ENCODE peak calls at places on chromosomes 3 and 15, in eight cellular contexts. O is fibroblast of lung, P is lower lobe of right lung, X is fibroblast of pulmonary artery, Y is AG10803, W is GM12864, S is lung, J is foreskin fibroblast. B is an unnamed sample.

GRCh38 chr15:41873711-41874110 is 20.1 kb downstream of the SPTBN5 start:
- DNase-seq in O (no peak), P (no peak), X (no peak), Y (no peak), W (no peak), S (no peak), J (no peak), B (no peak)

GRCh38 chr3:158836312-158836711 is 34.5 kb downstream of the MFSD1 start:
- DNase-seq in O (no peak), P (no peak), X (no peak), Y (no peak), W (no peak), S (no peak), J (no peak), B (no peak)

GRCh38 chr3:197486861-197487260 is 68.9 kb downstream of the BDH1 start:
- DNase-seq in O (no peak), P (no peak), X (no peak), Y (no peak), W (no peak), S (no peak), J (no peak), B (no peak)

GRCh38 chr15:90889736-90890456 is 5.6 kb downstream of the FES start:
- DNase-seq in O (no peak), P (no peak), X (no peak), Y (no peak), W (no peak), S (no peak), J (no peak), B (no peak)

GRCh38 chr3:160707187-160707789 is 30.3 kb downstream of the ARL14 start:
- DNase-seq in O (peak; percentile 71), P (no peak), X (peak; percentile 74), Y (peak; percentile 56), W (no peak), S (no peak), J (peak; percentile 30), B (peak; percentile 50)

GRCh38 chr3:81723732-81724313 is 37.6 kb downstream of the GBE1 start:
- DNase-seq in O (peak; percentile 48), P (no peak), X (peak; percentile 66), Y (peak; percentile 25), W (no peak), S (no peak), J (no peak), B (peak; percentile 26)

GRCh38 chr3:151432624-151433372 is 28.1 kb downstream of the IGSF10 start:
- DNase-seq in O (no peak), P (no peak), X (no peak), Y (no peak), W (no peak), S (no peak), J (no peak), B (no peak)

GRCh38 chr3:147943265-147943945 is 534.2 kb downstream of the ZIC1 start:
- DNase-seq in O (peak; percentile 92), P (no peak), X (peak; percentile 84), Y (peak; percentile 89), W (no peak), S (no peak), J (peak; percentile 89), B (peak; percentile 85)

GRCh38 chr3:19539488-19540395 is 391.4 kb downstream of the KCNH8 start:
- DNase-seq in O (no peak), P (no peak), X (no peak), Y (no peak), W (peak; percentile 33), S (no peak), J (no peak), B (no peak)

GRCh38 chr3:19541284-19541683 is 392.7 kb downstream of the EFHB start:
- DNase-seq in O (no peak), P (no peak), X (no peak), Y (no peak), W (peak; percentile 8), S (no peak), J (no peak), B (no peak)

GRCh38 chr3:19540464-19540863 is 392.2 kb downstream of the KCNH8 start:
- DNase-seq in O (no peak), P (no peak), X (no peak), Y (no peak), W (no peak), S (no peak), J (no peak), B (no peak)

GRCh38 chr3:19547665-19548464 is 386.2 kb downstream of the EFHB start:
- DNase-seq in O (no peak), P (no peak), X (no peak), Y (no peak), W (no peak), S (no peak), J (no peak), B (no peak)

DNA sequence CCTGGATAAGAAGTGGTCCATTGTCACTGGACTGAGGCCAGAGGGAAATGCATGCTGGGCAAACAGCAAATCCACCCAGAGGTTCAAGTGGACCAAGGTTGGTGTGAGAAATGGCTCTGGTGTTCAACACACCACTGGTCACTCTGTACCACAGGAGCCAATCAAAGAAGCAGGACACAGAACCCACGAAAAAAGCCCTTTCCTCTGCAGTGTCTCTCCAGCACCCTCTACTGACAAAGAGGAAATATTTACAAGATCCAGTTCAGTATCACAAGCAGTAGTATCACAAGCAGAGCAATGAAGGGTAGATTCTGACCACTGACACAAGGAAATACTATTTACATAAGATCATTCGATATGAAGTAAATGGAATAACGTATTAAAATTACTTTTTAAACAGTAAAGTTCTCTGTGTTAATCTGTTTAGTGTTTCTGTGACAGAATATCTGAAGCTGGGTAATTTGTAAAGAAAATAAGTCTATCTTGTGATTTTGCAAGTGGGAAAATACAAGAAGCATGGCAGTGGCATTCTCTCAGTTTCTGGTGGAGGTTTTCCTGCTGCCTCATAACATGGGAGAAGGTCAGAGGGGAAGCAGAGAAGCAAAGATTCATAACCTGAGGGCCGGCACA is 390.7 kb downstream of the EFHB start:
- DNase-seq in O (no peak), P (no peak), X (peak; percentile 0), Y (no peak), W (peak; percentile 15), S (no peak), J (no peak), B (no peak)
- TF ChIP-seq CTCF in O (no peak), P (peak; percentile 46), X (peak; percentile 2), Y (no peak), W (peak; percentile 80), S (peak; percentile 3), J (no peak), B (no peak)

DNA sequence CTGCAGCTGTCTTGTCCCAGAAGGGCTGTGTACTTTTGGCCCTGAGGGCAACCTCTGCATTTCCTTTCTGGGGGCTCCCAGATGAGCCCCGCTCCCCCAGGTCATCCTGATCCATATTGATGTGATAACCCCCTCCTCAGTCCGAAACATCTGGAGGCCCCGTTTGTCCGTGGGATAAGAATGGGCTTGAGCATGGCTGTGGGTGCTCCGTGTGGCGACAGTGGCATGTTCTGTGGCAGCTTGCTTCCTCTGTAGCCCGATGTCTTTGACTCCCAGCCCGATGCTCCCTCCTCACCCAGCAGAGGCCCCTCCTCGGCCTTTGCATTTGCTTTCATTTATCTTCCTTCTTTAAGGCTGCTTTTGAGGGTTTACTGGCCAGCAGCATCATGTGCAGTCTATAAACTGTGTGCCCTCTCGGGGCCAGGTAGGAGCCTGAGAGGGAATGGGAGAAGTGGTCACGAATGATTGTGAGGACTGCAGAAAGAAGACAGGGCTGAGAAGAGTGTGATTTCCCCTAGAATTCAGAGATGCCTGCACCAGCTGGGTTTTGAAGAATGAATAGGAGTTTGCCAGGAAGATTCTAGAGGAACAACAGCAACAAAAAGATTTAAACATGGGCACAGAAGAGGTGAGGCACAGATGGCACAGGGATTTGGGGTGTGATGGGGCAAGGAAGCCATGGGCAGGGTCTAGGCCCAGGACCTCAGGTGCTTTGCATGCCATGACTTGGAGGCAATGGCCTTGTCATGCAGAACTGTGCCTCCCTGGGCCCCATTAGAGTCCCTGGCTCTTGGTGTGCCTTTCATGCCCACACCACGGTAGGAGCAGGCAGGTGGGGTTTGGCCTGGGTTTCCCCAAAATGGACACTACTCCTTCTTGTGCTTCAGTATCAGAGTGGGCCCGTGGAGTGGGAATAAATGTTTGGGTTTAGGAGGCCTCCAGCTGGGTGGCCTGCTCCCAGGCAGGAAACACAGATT is 34.2 kb downstream of the APBA2 start:
- DNase-seq in O (no peak), P (peak; percentile 22), X (no peak), Y (no peak), W (no peak), S (no peak), J (no peak), B (no peak)
- TF ChIP-seq CTCF in O (no peak), P (no peak), X (no peak), Y (no peak), W (no peak), S (no peak), J (no peak), B (no peak)

DNA sequence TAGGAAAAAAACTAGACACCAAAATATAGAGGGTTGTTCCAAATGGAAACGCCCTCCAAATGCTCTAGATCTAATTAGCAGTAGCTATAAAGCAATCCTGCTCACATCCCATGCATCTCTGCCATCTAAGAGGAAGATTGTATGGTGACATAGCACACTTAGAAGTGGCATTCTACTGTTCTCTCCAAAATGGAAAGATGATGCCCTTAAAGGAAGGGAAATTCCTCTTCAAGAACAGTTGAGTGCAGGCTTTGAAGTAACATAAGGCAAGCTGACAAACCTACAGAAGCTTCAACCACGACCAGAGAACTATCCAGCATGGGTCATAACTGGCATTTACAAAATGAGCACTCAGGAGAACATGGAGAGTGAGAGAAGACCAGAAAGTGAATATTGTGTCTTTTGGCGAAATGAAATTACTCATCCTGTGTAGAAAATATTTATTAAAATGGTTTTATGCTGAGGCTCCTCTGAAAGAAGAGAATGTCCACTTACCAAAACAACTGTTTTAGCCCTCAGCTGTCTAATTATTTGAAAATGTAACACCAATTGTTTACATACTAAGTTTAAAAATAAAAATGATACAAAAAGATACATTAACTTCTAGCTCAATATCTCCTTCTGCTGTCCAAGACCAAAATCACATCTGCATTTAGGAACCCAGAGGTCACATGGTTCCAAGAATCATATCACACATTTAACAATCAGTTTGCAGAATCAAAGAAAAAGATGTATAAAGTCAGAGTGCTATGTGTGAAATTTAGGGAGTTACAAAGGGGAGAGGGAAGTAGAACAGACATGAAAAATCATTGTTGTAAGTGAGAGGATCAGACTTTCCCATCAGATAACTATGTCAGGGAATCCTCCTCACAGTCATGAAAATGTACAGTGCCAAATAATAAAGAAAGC is 216.9 kb downstream of the ATP8B4 start:
- DNase-seq in O (peak; percentile 83), P (no peak), X (peak; percentile 78), Y (peak; percentile 83), W (no peak), S (no peak), J (peak; percentile 15), B (peak; percentile 50)
- TF ChIP-seq CTCF in O (peak; percentile 56), P (no peak), X (peak; percentile 64), Y (peak; percentile 67), W (no peak), S (no peak), J (peak; percentile 43), B (peak; percentile 76)

GRCh38 chr15:68642491-68642845 is 63.7 kb downstream of the CORO2B start:
- DNase-seq in O (peak; percentile 31), P (no peak), X (no peak), Y (no peak), W (no peak), S (no peak), J (no peak), B (no peak)
- TF ChIP-seq CTCF in O (no peak), P (no peak), X (no peak), Y (no peak), W (no peak), S (no peak), J (no peak), B (no peak)